ENCODE peak calls at places on chromosome 17, in ten cellular contexts. E, H, C, I, V, R, M, B, L and S are unnamed samples.

GRCh38 chr17:78346605-78347250 is 13.1 kb downstream of the SOCS3 start:
- DNase-seq in E (peak; percentile 52), H (no peak), C (no peak), I (peak; percentile 43), V (no peak), R (no peak), M (no peak), B (no peak), L (no peak), S (peak; percentile 53)

GRCh38 chr17:19317359-19318095 is 45.0 kb downstream of the B9D1 start:
- DNase-seq in E (peak; percentile 84), H (peak; percentile 44), C (no peak), I (peak; percentile 80), V (peak; percentile 87), R (peak; percentile 40), M (peak; percentile 72), B (peak; percentile 84), L (peak; percentile 74), S (peak; percentile 81)

GRCh38 chr17:64496348-64496785 is 487 bp downstream of the POLG2 start:
- DNase-seq in E (no peak), H (no peak), C (no peak), I (no peak), V (no peak), R (no peak), M (no peak), B (no peak), L (no peak), S (no peak)

GRCh38 chr17:77319211-77320031 is 178.7 kb downstream of the SEC14L1 start:
- DNase-seq in E (peak; percentile 91), H (peak; percentile 86), C (no peak), I (peak; percentile 86), V (peak; percentile 86), R (peak; percentile 78), M (peak; percentile 82), B (no peak), L (peak; percentile 78), S (peak; percentile 94)

GRCh38 chr17:2087597-2088211 is 32.8 kb downstream of the HIC1 start:
- DNase-seq in E (peak; percentile 64), H (no peak), C (no peak), I (peak; percentile 12), V (no peak), R (peak; percentile 71), M (peak; percentile 44), B (no peak), L (peak; percentile 54), S (no peak)

GRCh38 chr17:5780476-5780875 is 196.2 kb upstream of the NLRP1 start:
- DNase-seq in E (peak; percentile 65), H (no peak), C (no peak), I (peak; percentile 79), V (no peak), R (peak; percentile 45), M (peak; percentile 39), B (no peak), L (no peak), S (peak; percentile 71)

GRCh38 chr17:10775058-10775457 is 28.8 kb downstream of the TMEM238L start:
- DNase-seq in E (no peak), H (no peak), C (no peak), I (no peak), V (no peak), R (no peak), M (no peak), B (no peak), L (no peak), S (no peak)

GRCh38 chr17:70239391-70239826 is 70.1 kb downstream of the KCNJ2 start:
- DNase-seq in E (no peak), H (no peak), C (no peak), I (no peak), V (no peak), R (no peak), M (no peak), B (no peak), L (no peak), S (no peak)

GRCh38 chr17:27984816-27985215 is 57.7 kb upstream of the NLK start:
- DNase-seq in E (no peak), H (no peak), C (no peak), I (no peak), V (peak; percentile 22), R (no peak), M (no peak), B (no peak), L (no peak), S (no peak)

GRCh38 chr17:12627177-12627629 is 38.5 kb upstream of the MYOCD start:
- DNase-seq in E (peak; percentile 97), H (no peak), C (no peak), I (peak; percentile 100), V (peak; percentile 32), R (peak; percentile 80), M (peak; percentile 60), B (no peak), L (no peak), S (peak; percentile 87)

GRCh38 chr17:58229881-58230280 is 8.5 kb upstream of the LPO start:
- DNase-seq in E (no peak), H (no peak), C (no peak), I (no peak), V (no peak), R (no peak), M (no peak), B (no peak), L (no peak), S (no peak)

GRCh38 chr17:58228679-58229078 is 9.6 kb upstream of the MKS1 start:
- DNase-seq in E (no peak), H (no peak), C (no peak), I (no peak), V (no peak), R (no peak), M (no peak), B (no peak), L (no peak), S (no peak)

GRCh38 chr17:58231644-58232043 is 6.7 kb upstream of the LPO start:
- DNase-seq in E (peak; percentile 72), H (no peak), C (no peak), I (peak; percentile 64), V (no peak), R (peak; percentile 40), M (no peak), B (no peak), L (no peak), S (peak; percentile 44)

GRCh38 chr17:58227733-58228132 is 8.7 kb upstream of the MKS1 start:
- DNase-seq in E (no peak), H (no peak), C (no peak), I (no peak), V (no peak), R (no peak), M (no peak), B (no peak), L (no peak), S (no peak)

GRCh38 chr17:58229384-58229783 is 9.0 kb upstream of the LPO start:
- DNase-seq in E (no peak), H (no peak), C (no peak), I (no peak), V (no peak), R (no peak), M (no peak), B (no peak), L (no peak), S (no peak)
- TF ChIP-seq CTCF in E (no peak), H (no peak), C (no peak), I (no peak), V (no peak), R (no peak), M (no peak), B (no peak), L (no peak), S (no peak)

GRCh38 chr17:41324180-41325075 is 8.9 kb upstream of the KRTAP17-1 start:
- DNase-seq in E (peak; percentile 8), H (no peak), C (no peak), I (peak; percentile 8), V (no peak), R (no peak), M (no peak), B (no peak), L (no peak), S (no peak)
- TF ChIP-seq CTCF in E (peak; percentile 14), H (no peak), C (no peak), I (peak; percentile 27), V (no peak), R (peak; percentile 6), M (no peak), B (no peak), L (no peak), S (peak; percentile 24)

GRCh38 chr17:72604518-72604917 is 483.7 kb downstream of the SOX9 start:
- DNase-seq in E (no peak), H (peak; percentile 25), C (no peak), I (no peak), V (no peak), R (no peak), M (no peak), B (no peak), L (no peak), S (no peak)

GRCh38 chr17:72600934-72601333 is 480.1 kb downstream of the SOX9 start:
- DNase-seq in E (peak; percentile 44), H (no peak), C (no peak), I (peak; percentile 80), V (no peak), R (peak; percentile 54), M (peak; percentile 39), B (no peak), L (no peak), S (no peak)

GRCh38 chr17:72603346-72604242 is 482.8 kb downstream of the SOX9 start:
- DNase-seq in E (peak; percentile 87), H (no peak), C (no peak), I (peak; percentile 87), V (no peak), R (no peak), M (peak; percentile 25), B (no peak), L (no peak), S (no peak)

GRCh38 chr17:72605543-72605942 is 484.7 kb downstream of the SOX9 start:
- DNase-seq in E (no peak), H (no peak), C (no peak), I (no peak), V (no peak), R (no peak), M (no peak), B (no peak), L (no peak), S (no peak)

DNA sequence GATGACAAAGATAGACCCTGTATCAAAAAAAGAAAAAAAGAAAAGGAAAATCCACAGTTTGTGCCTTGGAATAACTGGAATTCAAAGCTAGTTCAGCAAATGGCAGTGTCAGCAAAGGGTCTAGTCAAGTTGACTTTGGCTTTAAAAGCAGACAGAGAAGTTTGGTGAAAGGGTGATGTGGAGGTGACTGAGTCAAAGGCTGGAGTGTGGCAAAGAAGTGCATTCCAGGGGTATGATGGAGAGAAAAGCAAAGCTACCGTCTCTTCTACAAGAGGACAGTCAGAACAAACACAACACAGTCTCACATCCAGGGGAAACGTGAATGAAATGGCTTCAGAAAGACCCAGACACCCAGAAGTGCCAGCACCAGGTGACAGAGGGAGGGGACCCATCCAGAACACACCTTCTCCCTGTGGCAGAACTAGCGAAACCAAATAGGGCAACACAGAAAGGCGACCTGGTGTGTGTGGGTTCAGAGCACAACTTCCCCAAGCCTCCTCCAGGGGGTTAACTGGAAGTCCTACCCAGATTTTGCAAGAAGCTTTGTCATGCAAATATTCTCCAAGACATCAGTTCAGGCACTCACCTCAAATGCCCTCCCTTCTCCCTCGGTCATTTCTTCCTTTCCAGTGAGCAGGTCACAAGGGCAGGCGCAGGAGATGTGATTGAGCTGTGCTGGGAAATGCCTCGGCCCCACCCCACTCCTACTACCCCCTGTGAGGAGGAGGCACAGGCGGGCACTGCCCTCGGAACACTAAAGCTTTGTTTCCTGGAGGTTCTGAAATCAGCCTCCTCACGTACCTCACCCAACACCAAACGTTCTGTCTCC is 481.9 kb downstream of the SOX9 start:
- DNase-seq in E (peak; percentile 76), H (no peak), C (no peak), I (peak; percentile 73), V (no peak), R (peak; percentile 40), M (peak; percentile 58), B (no peak), L (no peak), S (peak; percentile 60)
- TF ChIP-seq CTCF in E (peak; percentile 39), H (no peak), C (no peak), I (peak; percentile 24), V (no peak), R (peak; percentile 36), M (peak; percentile 41), B (peak; percentile 32), L (no peak), S (peak; percentile 27)

GRCh38 chr17:32370426-32370825 is 20.5 kb downstream of the ZNF207 start:
- DNase-seq in E (no peak), H (no peak), C (no peak), I (no peak), V (no peak), R (no peak), M (no peak), B (no peak), L (no peak), S (no peak)
- TF ChIP-seq CTCF in E (no peak), H (no peak), C (no peak), I (no peak), V (no peak), R (no peak), M (no peak), B (no peak), L (no peak), S (no peak)